ENCODE peak calls at places on chromosome 20, in five cellular contexts. N is SK-N-SH, S is heart right ventricle, D is SJSA1, Q is GM23248. F is an unnamed sample.
A peak's percentile ranks its signal among the peaks of the same experiment; 100 is the strongest.

GRCh38 chr20:16395366-16395765 is 177.9 kb downstream of the KIF16B start:
- DNase-seq in N (no peak), Q (no peak), S (no peak), D (no peak), F (no peak)

GRCh38 chr20:45969712-45970634 is 2.0 kb downstream of the ZNF335 start:
- DNase-seq in S (no peak), N (peak; percentile 75), Q (peak; percentile 85), D (no peak), F (peak; percentile 71)

GRCh38 chr20:31578448-31579138 is 26.5 kb upstream of the ID1 start:
- DNase-seq in N (no peak), D (no peak), Q (no peak), S (no peak), F (no peak)

GRCh38 chr20:1562622-1563021 is 5.1 kb upstream of the SIRPD start:
- DNase-seq in N (no peak), S (no peak), D (no peak), Q (no peak), F (no peak)

GRCh38 chr20:13318871-13319521 is 97.9 kb downstream of the ISM1 start:
- DNase-seq in Q (no peak), D (no peak), N (no peak), S (no peak), F (no peak)

GRCh38 chr20:58420798-58421496 is 31.9 kb downstream of the VAPB start:
- DNase-seq in D (no peak), N (no peak), Q (peak; percentile 87), S (no peak), F (no peak)

GRCh38 chr20:6502219-6502618 is 265.3 kb upstream of the BMP2 start:
- DNase-seq in D (no peak), N (no peak), S (no peak), Q (no peak), F (no peak)

GRCh38 chr20:60820918-60821317 is 431.1 kb upstream of the CDH4 start:
- DNase-seq in D (no peak), N (no peak), S (no peak), Q (no peak), F (no peak)

GRCh38 chr20:48624315-48625020 is 203.3 kb downstream of the PREX1 start:
- DNase-seq in D (no peak), Q (no peak), S (no peak), N (no peak), F (peak; percentile 45)

GRCh38 chr20:61759286-61760065 is 306.2 kb downstream of the TAF4 start:
- DNase-seq in Q (no peak), S (no peak), D (no peak), N (no peak), F (no peak)

GRCh38 chr20:50678213-50678898 is 13.0 kb downstream of the RIPOR3 start:
- DNase-seq in N (no peak), Q (no peak), D (no peak), S (no peak), F (no peak)

GRCh38 chr20:6466065-6466810 is 301.2 kb upstream of the BMP2 start:
- DNase-seq in Q (no peak), S (no peak), D (no peak), N (no peak), F (no peak)

GRCh38 chr20:47669489-47669888 is 115.8 kb downstream of the SULF2 start:
- DNase-seq in N (no peak), S (no peak), Q (no peak), D (peak; percentile 19), F (no peak)

GRCh38 chr20:43541214-43541613 is 17.6 kb upstream of the SGK2 start:
- DNase-seq in S (no peak), N (no peak), Q (peak; percentile 74), D (no peak), F (no peak)

GRCh38 chr20:25465398-25465797 is 57.9 kb downstream of the GINS1 start:
- DNase-seq in Q (no peak), N (no peak), S (no peak), D (no peak), F (no peak)

GRCh38 chr20:2806351-2806701 is 5.9 kb upstream of the CPXM1 start:
- DNase-seq in N (no peak), D (peak; percentile 16), Q (no peak), S (no peak), F (no peak)

GRCh38 chr20:33933469-33933909 is 60.2 kb upstream of the RALY start:
- DNase-seq in S (peak; percentile 34), N (peak; percentile 52), D (peak; percentile 58), Q (peak; percentile 89), F (peak; percentile 54)

DNA sequence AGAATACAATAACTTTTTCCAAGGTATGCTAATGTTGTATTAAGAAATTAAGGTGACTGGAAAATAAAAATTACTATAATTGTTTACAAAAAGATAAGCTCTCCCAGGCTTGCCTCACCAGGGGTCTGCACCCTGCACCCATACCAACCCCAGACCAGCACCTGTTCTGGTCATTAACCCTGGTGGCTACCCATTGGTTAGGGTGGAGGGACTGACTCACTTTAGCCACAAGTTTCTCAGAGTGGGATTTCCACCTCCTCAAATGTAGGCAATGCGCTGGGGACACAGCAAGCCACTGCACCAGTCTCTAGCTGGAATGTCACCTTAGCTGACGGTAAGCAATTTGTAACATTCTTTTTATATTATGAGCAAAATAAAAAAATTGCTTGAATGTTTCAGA is 83.1 kb downstream of the BFSP1 start:
- DNase-seq in D (no peak), S (no peak), N (no peak), Q (no peak), F (no peak)
- H3K27me3 ChIP-seq in D (no peaks in the 10 kb centered on the region), S (no peaks in the 10 kb centered on the region), N (peaks cover 7% of the 10 kb centered on the region), Q (peaks cover 20% of the 10 kb centered on the region), F (peaks cover 29% of the 10 kb centered on the region)

DNA sequence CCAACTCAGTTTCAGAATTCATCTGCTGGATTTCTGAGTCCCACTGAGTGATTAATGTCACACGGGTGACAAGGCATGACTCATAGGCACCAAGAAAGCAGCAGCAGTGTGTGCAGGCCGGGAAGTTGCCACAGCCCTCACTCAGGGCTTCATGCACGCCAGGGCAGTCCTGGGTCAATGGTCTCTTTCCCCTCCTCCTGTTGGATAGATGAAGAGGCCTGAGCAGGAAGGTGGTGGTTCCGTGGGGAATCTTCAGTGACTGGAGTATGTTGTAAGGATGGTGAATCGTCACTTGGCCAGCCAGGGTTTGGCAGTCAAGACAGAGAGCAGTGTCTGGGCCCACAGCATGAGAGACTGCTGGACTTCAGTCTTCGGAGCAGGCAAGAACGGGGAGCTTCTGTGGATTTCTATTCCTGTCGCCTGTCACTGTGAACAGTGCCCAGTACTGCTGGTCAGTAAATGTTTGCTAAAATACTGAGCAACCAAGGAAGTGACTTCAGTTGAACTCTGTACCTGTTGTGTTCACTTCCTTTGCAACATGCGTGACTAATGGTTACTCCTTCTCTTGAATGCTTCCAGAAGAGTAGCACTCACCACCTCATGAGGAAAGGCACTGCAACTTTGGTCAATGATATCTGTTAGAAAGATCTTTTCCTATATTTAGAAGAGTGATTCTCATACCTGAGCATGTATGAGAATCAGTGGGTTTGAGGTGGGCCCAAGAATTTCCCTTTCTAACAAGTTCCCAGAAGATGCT is 62.0 kb upstream of the CD93 start:
- DNase-seq in D (peak; percentile 77), Q (peak; percentile 93), S (no peak), N (no peak), F (no peak)
- H3K4me1 ChIP-seq in D (peaks cover 72% of the 10 kb centered on the region), Q (peaks cover 85% of the 10 kb centered on the region), S (peaks cover 42% of the 10 kb centered on the region), N (peaks cover 45% of the 10 kb centered on the region), F (no peaks in the 10 kb centered on the region)

GRCh38 chr20:62821726-62822210 is 4.9 kb downstream of the COL9A3 start:
- DNase-seq in N (no peak), Q (no peak), S (no peak), D (no peak), F (no peak)
- H3K27me3 ChIP-seq in N (no peaks in the 10 kb centered on the region), Q (no peaks in the 10 kb centered on the region), S (peaks cover 9% of the 10 kb centered on the region), D (peaks cover 20% of the 10 kb centered on the region), F (peaks cover 5% of the 10 kb centered on the region)

GRCh38 chr20:17648306-17648646 is 33.8 kb downstream of the RRBP1 start:
- DNase-seq in N (no peak), D (no peak), Q (no peak), S (peak; percentile 36), F (no peak)

GRCh38 chr20:17651761-17652388 is 30.2 kb downstream of the RRBP1 start:
- DNase-seq in Q (peak; percentile 33), D (no peak), N (no peak), S (no peak), F (no peak)

GRCh38 chr20:17648782-17649730 is 33.0 kb downstream of the RRBP1 start:
- DNase-seq in Q (no peak), S (peak; percentile 44), D (no peak), N (peak; percentile 53), F (no peak)

GRCh38 chr20:17650816-17651760 is 31.0 kb downstream of the RRBP1 start:
- DNase-seq in Q (peak; percentile 84), N (no peak), D (no peak), S (no peak), F (no peak)

DNA sequence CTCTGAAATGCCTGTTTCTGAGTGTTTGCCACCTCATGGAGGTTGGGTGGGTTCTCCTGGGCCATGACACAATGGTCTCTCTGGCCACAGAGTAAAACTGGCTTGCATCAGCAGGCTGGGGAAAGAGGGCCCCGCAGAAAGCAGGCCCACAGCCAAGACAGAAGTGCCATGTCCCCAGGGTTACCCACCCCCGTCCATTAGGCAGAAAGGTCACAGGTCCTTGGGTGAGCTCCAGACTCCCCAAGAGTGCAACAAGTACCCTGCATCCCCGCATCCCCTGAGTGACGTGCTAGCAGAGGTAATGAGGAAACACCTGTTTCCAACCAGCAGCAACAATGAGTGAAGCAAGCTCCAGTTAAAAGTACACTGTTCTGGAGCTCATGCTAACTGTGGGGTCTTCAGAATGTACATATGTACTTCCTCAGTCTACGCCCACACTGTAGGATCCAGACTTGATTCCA is 31.7 kb downstream of the RRBP1 start:
- DNase-seq in N (no peak), S (no peak), Q (peak; percentile 52), D (no peak), F (no peak)
- H3K4me1 ChIP-seq in N (peaks cover 5% of the 10 kb centered on the region), S (peaks cover 60% of the 10 kb centered on the region), Q (peaks cover 38% of the 10 kb centered on the region), D (no peaks in the 10 kb centered on the region), F (peaks cover 9% of the 10 kb centered on the region)

DNA sequence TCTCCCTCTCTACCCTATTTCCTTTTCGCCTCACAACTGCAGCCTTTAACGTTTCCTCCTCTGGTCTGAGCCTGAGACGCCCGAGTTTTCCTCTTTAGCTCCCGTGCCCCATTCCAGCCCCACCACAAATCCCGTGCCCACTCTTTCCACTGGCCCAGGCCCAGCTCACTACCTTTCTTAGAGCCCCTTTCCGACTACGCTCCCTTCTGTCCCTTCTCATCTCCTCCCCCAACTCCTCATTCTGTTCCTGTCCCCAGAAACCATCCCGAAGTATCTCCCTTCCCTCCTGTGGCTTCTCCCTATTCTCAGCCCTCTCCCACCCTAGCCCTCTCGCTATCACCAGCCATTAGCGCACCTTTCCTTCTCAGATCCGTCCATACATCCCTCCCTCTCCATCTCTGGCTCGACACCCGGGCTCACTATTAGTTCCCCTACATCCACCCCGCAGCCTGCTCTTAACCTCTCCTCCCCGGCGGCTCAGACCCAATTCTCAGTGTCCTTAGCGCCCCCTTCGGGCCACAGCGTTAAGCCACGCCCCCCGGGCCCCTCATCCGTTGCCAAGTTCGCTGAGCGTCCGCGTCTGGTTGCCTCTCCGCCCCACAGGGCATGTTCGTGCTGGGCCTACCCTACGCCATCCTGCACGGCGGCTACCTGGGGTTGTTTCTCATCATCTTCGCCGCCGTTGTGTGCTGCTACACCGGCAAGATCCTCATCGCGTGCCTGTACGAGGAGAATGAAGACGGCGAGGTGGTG is 2.7 kb downstream of the SLC32A1 start:
- DNase-seq in Q (peak; percentile 46), S (no peak), N (peak; percentile 90), D (peak; percentile 49), F (peak; percentile 84)
- H3K27me3 ChIP-seq in Q (peaks cover 97% of the 10 kb centered on the region), S (peaks cover 81% of the 10 kb centered on the region), N (peaks cover 98% of the 10 kb centered on the region), D (peaks cover 100% of the 10 kb centered on the region), F (peaks cover 98% of the 10 kb centered on the region)

GRCh38 chr20:37331060-37331857 is 14.7 kb upstream of the SRC start:
- DNase-seq in N (peak; percentile 52), S (no peak), Q (no peak), D (no peak), F (no peak)
- H3K4me1 ChIP-seq in N (no peaks in the 10 kb centered on the region), S (peaks cover 12% of the 10 kb centered on the region), Q (peaks cover 29% of the 10 kb centered on the region), D (peaks cover 7% of the 10 kb centered on the region), F (peaks cover 22% of the 10 kb centered on the region)

F was measured in BE2C.